ENCODE peak calls at places on chromosomes 1 and 21, in nine cellular contexts. G is nephron progenitor cell, Q is HL-60, T is IMR-90, Z is transverse colon, L is thyroid gland, O is choroid plexus epithelial cell, J is HFF-Myc, K is upper lobe of right lung. X is an unnamed sample.

GRCh38 chr1:221778535-221779142 is 36.8 kb upstream of the DUSP10 start:
- DNase-seq in T (no peak), O (no peak), J (no peak), L (no peak), K (no peak), G (no peak), Z (peak), Q (peak), X (no peak)

GRCh38 chr1:150072959-150073358 is 5.4 kb downstream of the VPS45 start:
- DNase-seq in G (no peak), T (peak), Z (no peak), O (peak), L (no peak), Q (no peak), J (no peak), K (no peak), X (no peak)

GRCh38 chr1:228226956-228227791 is 19.3 kb downstream of the OBSCN start:
- DNase-seq in T (peak), J (no peak), G (no peak), L (no peak), O (peak), K (no peak), Q (no peak), Z (peak), X (no peak)

GRCh38 chr1:40820911-40821693 is 37.5 kb downstream of the KCNQ4 start:
- DNase-seq in J (no peak), L (no peak), Z (no peak), T (no peak), G (no peak), O (no peak), Q (no peak), K (no peak), X (no peak)

GRCh38 chr1:169483500-169483966 is 2.2 kb downstream of the SLC19A2 start:
- DNase-seq in T (peak), Q (no peak), K (no peak), Z (no peak), O (peak), L (peak), G (no peak), J (no peak), X (no peak)

GRCh38 chr1:167635233-167635648 is 5.2 kb downstream of the RCSD1 start:
- DNase-seq in O (peak), K (no peak), J (no peak), L (no peak), G (peak), Z (no peak), T (no peak), Q (no peak), X (no peak)

GRCh38 chr21:26127918-26128317 is 42.7 kb downstream of the APP start:
- DNase-seq in L (peak), Z (no peak), T (peak), Q (no peak), J (no peak), O (peak), G (no peak), K (no peak), X (no peak)

GRCh38 chr1:52288286-52288685 is 77.7 kb downstream of the CC2D1B start:
- DNase-seq in T (peak), K (no peak), Q (no peak), L (no peak), J (no peak), G (no peak), Z (no peak), O (peak), X (no peak)

GRCh38 chr1:68148631-68149030 is 83.7 kb downstream of the WLS start:
- DNase-seq in O (no peak), J (no peak), T (no peak), Q (no peak), Z (no peak), G (no peak), L (no peak), K (no peak), X (no peak)

GRCh38 chr1:64378826-64379225 is 91.1 kb upstream of the CACHD1 start:
- DNase-seq in J (no peak), T (no peak), G (no peak), Q (no peak), Z (no peak), L (no peak), K (no peak), O (no peak), X (no peak)

GRCh38 chr1:183126528-183126927 is 59.5 kb upstream of the LAMC2 start:
- DNase-seq in K (no peak), Q (no peak), J (no peak), L (no peak), T (peak), O (peak), Z (no peak), G (no peak), X (no peak)

GRCh38 chr1:115057661-115058249 is 28.1 kb downstream of the TSHB start:
- DNase-seq in T (no peak), G (no peak), J (no peak), L (peak), Q (no peak), K (no peak), O (no peak), Z (no peak), X (no peak)

GRCh38 chr1:234737915-234738314 is 127.9 kb upstream of the IRF2BP2 start:
- DNase-seq in Z (no peak), G (no peak), Q (no peak), O (peak), T (no peak), L (peak), J (no peak), K (peak), X (no peak)

GRCh38 chr1:81174811-81175476 is 625.8 kb upstream of the ADGRL2 start:
- DNase-seq in G (no peak), Z (no peak), K (no peak), Q (no peak), T (peak), J (peak), O (peak), L (no peak), X (no peak)

GRCh38 chr1:3408751-3409266 is 45.7 kb upstream of the ARHGEF16 start:
- DNase-seq in J (no peak), T (no peak), L (no peak), G (no peak), O (no peak), Z (no peak), K (no peak), Q (no peak), X (no peak)

GRCh38 chr1:3411806-3412205 is 42.7 kb upstream of the ARHGEF16 start:
- DNase-seq in G (no peak), Q (no peak), O (no peak), K (no peak), T (no peak), J (no peak), L (no peak), Z (no peak), X (no peak)

GRCh38 chr1:3410435-3410915 is 44.0 kb upstream of the ARHGEF16 start:
- DNase-seq in Q (no peak), L (no peak), T (no peak), G (no peak), K (no peak), J (no peak), Z (no peak), O (no peak), X (no peak)

GRCh38 chr1:3412376-3412775 is 42.1 kb upstream of the ARHGEF16 start:
- DNase-seq in Q (no peak), J (no peak), K (no peak), Z (no peak), G (no peak), T (no peak), O (no peak), L (no peak), X (no peak)

GRCh38 chr1:3409737-3410434 is 44.6 kb upstream of the ARHGEF16 start:
- DNase-seq in O (peak), Q (no peak), J (no peak), L (peak), T (peak), K (no peak), G (peak), Z (peak), X (no peak)
- TF ChIP-seq CTCF in O (peak), Q (no peak), J (peak), L (peak), T (peak), K (peak), G (peak), Z (peak), X (peak)

GRCh38 chr1:66692681-66693080 is 59.6 kb upstream of the DYNLT5 start:
- DNase-seq in J (no peak), T (no peak), K (no peak), Z (no peak), O (no peak), G (no peak), Q (no peak), L (no peak), X (no peak)
- TF ChIP-seq CTCF in J (no peak), T (no peak), K (no peak), Z (no peak), O (no peak), G (no peak), Q (no peak), L (no peak), X (no peak)

DNA sequence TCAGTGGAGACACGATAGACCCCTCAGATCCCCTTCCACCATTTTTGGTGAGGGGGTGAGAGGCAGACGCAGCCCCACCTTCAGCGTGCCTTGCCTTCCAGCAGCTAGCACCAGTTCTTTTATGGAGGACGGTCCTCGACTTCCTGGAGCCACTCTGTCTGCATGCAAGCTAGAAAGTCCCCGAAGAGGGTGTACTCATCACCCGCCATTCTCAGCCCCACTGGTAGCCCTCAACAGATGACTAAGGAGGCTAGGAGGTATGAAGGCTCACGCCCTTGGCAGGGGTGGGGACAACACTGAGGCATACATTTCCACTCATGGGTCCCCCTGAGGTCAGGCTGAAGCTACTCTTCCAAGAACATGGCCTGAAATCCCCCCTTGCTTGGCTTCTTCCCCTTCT is 9.0 kb upstream of the PTPRF start:
- DNase-seq in G (no peak), Q (no peak), J (no peak), T (no peak), L (no peak), Z (no peak), K (peak), O (no peak), X (no peak)
- TF ChIP-seq CTCF in G (no peak), Q (no peak), J (no peak), T (no peak), L (no peak), Z (no peak), K (no peak), O (no peak), X (no peak)

GRCh38 chr21:45408271-45408791 is 3.4 kb downstream of the COL18A1 start:
- DNase-seq in G (no peak), L (no peak), T (no peak), Z (no peak), O (no peak), J (no peak), Q (no peak), K (no peak), X (no peak)

GRCh38 chr21:45405819-45406762 is 1.1 kb downstream of the COL18A1 start:
- DNase-seq in Z (no peak), K (no peak), Q (no peak), T (peak), O (peak), L (peak), G (peak), J (no peak), X (no peak)

GRCh38 chr21:45407629-45408247 is 2.8 kb downstream of the COL18A1 start:
- DNase-seq in G (no peak), L (no peak), Q (no peak), T (no peak), O (no peak), Z (no peak), J (no peak), K (no peak), X (no peak)

GRCh38 chr21:45405271-45405818 is 380 bp downstream of the COL18A1 start:
- DNase-seq in T (peak), K (no peak), L (peak), Q (no peak), O (peak), Z (no peak), G (peak), J (no peak), X (no peak)

DNA sequence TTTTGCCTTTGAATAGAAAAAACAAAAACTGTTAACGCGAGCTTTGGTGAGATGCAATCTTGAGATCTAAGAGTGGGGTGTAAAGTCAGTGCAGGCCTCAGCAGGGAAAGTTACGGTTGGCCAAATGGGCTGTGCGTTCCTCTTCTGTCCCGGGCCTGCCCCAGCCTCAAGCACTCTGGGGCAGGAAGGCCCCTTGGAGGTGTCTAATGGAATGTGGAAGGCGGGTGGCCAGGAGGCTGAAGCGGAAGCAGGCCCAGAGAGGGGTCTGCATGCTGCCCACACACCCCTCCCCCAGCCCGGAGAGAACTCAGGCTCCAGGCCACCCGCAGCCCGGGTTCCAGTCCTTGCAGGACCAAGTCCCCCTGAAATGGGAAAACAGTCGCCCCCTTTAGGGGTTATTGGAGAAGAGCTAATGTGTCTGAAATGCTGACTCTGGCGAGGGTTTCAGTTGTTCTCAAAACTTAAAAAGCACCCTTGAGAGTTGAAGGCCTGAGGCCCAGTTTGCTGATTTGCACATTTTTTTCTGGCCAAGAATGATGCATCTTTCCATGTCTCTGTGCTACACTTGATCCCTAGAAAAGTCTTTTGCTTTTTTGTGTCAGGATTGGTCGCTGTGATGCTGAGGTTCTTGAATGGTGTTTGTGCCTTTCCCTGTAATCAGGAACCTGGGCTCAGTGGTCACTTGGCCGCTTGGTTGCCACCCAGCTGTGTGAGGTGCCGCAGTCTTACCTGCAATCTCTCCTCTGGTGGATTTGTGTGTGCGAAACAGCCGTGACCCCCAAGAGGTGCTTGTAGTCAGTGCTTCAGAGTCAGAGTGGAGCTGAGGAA is 2.0 kb downstream of the COL18A1 start:
- DNase-seq in O (peak), K (no peak), G (peak), T (no peak), L (no peak), Q (no peak), Z (no peak), J (no peak), X (no peak)
- TF ChIP-seq CTCF in O (peak), K (no peak), G (no peak), T (peak), L (no peak), Q (no peak), Z (no peak), J (peak), X (no peak)

GRCh38 chr1:180639871-180640270 is 8.0 kb downstream of the XPR1 start:
- DNase-seq in L (no peak), K (no peak), Z (no peak), Q (no peak), T (no peak), O (no peak), J (no peak), G (no peak), X (no peak)

GRCh38 chr1:180631766-180632325 is at the start of gene XPR1:
- DNase-seq in J (peak), Q (peak), K (peak), O (peak), G (peak), L (peak), Z (peak), T (peak), X (peak)

GRCh38 chr1:180633092-180634045 is 1.5 kb downstream of the XPR1 start:
- DNase-seq in J (no peak), G (no peak), L (no peak), Q (no peak), Z (no peak), O (peak), K (no peak), T (peak), X (no peak)

GRCh38 chr1:180632326-180633088 is 685 bp downstream of the XPR1 start:
- DNase-seq in O (no peak), Q (no peak), L (peak), G (peak), Z (peak), K (peak), T (no peak), J (no peak), X (peak)

GRCh38 chr1:180636138-180636537 is 4.3 kb downstream of the XPR1 start:
- DNase-seq in J (no peak), G (no peak), O (peak), Z (no peak), L (peak), T (peak), Q (no peak), K (no peak), X (no peak)
- TF ChIP-seq CTCF in J (no peak), G (no peak), O (peak), Z (no peak), L (no peak), T (peak), Q (no peak), K (peak), X (peak)

GRCh38 chr1:165629848-165630628 is 996 bp upstream of the MGST3 start:
- DNase-seq in Z (no peak), K (no peak), O (no peak), Q (no peak), L (no peak), T (no peak), G (no peak), J (no peak), X (peak)

GRCh38 chr1:165632152-165632469 is 1.1 kb downstream of the MGST3 start:
- DNase-seq in K (no peak), L (peak), Q (no peak), Z (peak), J (no peak), T (no peak), O (no peak), G (no peak), X (no peak)

GRCh38 chr1:165630629-165631402 is at the start of gene MGST3:
- DNase-seq in G (peak), J (peak), T (peak), O (peak), L (peak), Z (peak), Q (peak), K (peak), X (peak)

GRCh38 chr1:165632491-165632890 is 1.5 kb downstream of the MGST3 start:
- DNase-seq in K (no peak), J (no peak), G (no peak), Q (no peak), Z (no peak), T (peak), L (no peak), O (no peak), X (no peak)

GRCh38 chr1:165631403-165632151 is 543 bp downstream of the MGST3 start:
- DNase-seq in O (peak), K (peak), Q (peak), G (peak), L (peak), Z (peak), T (peak), J (peak), X (peak)
- TF ChIP-seq CTCF in O (peak), K (no peak), Q (no peak), G (no peak), L (peak), Z (no peak), T (peak), J (no peak), X (no peak)

GRCh38 chr1:174258148-174258550 is 98.8 kb downstream of the RABGAP1L start:
- DNase-seq in Q (no peak), Z (peak), G (peak), O (peak), L (peak), T (peak), K (no peak), J (peak), X (no peak)

GRCh38 chr1:174266476-174266875 is 107.2 kb downstream of the RABGAP1L start:
- DNase-seq in L (no peak), K (no peak), O (peak), J (no peak), Q (no peak), Z (no peak), T (peak), G (no peak), X (no peak)

GRCh38 chr1:174266991-174267612 is 107.8 kb downstream of the RABGAP1L start:
- DNase-seq in G (no peak), T (no peak), K (no peak), L (no peak), Q (no peak), O (no peak), Z (no peak), J (no peak), X (no peak)

GRCh38 chr1:174265273-174265672 is 106.0 kb downstream of the RABGAP1L start:
- DNase-seq in T (no peak), Q (no peak), L (no peak), G (no peak), Z (no peak), K (no peak), J (no peak), O (no peak), X (no peak)

DNA sequence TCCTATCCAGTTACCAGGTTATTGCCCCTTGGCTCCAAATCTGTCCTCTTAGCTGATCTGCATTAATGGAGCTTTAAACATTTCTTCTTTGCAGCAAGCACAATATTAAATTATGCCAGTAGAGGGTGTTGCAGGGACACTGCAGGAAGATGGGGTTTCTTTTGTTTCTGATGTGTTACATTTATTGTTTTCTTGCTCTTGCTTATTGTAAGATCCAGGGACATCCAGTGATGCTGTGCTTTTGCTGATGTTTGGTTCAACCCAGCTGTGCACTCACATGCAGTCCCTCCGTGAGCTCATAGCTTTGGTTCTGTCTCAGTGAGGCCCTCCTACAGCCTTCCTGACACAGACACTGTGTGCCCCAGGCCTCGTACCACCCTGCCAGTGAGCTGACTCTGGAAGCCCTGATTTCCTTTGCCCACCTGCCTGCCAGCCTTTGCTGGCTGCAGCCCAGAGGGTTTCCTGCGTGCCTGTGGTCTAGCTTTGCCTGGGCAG is 103.5 kb downstream of the RABGAP1L start:
- DNase-seq in T (peak), G (no peak), O (peak), K (no peak), Q (peak), J (peak), Z (no peak), L (no peak), X (no peak)
- TF ChIP-seq CTCF in T (peak), G (peak), O (peak), K (peak), Q (peak), J (peak), Z (peak), L (peak), X (peak)

DNA sequence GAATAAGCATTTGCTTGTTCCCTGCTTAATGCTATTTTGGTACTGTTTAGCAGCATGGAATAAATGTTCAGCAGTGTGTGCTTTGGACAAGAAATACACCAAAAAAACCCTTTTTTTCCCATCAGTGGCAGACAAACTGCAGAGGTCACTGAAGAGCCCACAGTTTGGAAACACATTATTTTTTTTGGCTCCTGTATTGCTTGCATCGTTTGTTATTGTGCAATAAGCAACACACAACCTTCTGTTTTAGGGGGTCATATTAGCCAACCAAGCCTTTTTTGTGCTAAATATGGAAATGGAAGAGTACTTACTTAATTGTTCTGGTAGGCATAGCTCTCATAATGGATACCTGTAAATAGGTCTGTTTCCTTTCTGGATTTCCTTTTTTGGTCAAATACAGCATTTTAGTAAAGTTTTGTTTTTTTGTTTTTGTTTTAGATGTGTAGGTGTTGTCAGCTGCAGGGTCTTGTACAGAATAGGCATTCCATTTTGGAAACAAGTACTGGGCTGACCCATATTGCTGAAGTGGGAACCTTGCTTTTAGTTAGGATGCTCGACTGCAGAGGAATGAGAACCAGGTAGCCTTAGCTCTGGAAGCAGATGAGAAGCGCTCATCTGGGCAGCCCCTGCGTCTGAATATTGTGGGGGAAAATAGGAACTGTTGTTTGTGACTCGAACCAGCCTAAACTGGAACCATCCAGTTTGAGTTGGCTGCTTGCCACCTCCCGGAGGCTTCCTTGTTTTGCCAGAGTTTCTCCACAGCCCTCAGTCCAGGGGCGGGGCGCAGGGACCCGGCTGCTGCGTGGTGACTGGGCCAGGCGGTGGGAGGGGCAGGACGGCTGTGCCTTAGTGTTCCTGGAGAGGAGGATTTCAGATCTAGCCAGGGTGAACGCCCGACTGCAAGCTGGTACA is 38.5 kb downstream of the SPEN start:
- DNase-seq in O (peak), T (peak), Z (peak), Q (peak), G (peak), L (peak), J (peak), K (peak), X (peak)
- TF ChIP-seq CTCF in O (peak), T (peak), Z (no peak), Q (peak), G (no peak), L (no peak), J (peak), K (peak), X (no peak)